ENCODE peak calls at places on chromosomes 6 and 20, in eight cellular contexts. H is left lung, C is HT1080, X is psoas muscle, S is thoracic aorta, G is NCI-H1417, W is nephron progenitor cell, V is AG09309. I is an unnamed sample.

GRCh38 chr6:7621761-7622160 is 31.8 kb downstream of the SNRNP48 start:
- DNase-seq in V (no peak), H (no peak), S (no peak), X (no peak), W (no peak), C (no peak), G (no peak), I (no peak)

GRCh38 chr20:17612287-17612974 is 42.6 kb downstream of the DSTN start:
- DNase-seq in H (no peak), V (peak; percentile 41), G (no peak), C (no peak), W (no peak), S (no peak), X (no peak), I (peak; percentile 53)

GRCh38 chr6:36839819-36840379 is 655 bp upstream of the CPNE5 start:
- DNase-seq in H (no peak), V (no peak), W (peak; percentile 72), G (peak; percentile 63), S (no peak), X (peak; percentile 56), C (no peak), I (peak; percentile 65)

GRCh38 chr6:135568366-135568765 is 70.8 kb upstream of the AHI1 start:
- DNase-seq in S (no peak), G (no peak), V (peak; percentile 79), W (no peak), X (no peak), C (peak; percentile 71), H (no peak), I (peak; percentile 67)

GRCh38 chr6:35213161-35213823 is 464 bp upstream of the SCUBE3 start:
- DNase-seq in W (peak; percentile 90), H (no peak), G (peak; percentile 55), X (no peak), V (no peak), S (no peak), C (no peak), I (no peak)

GRCh38 chr6:26020291-26020982 is 57.8 kb downstream of the TRIM38 start:
- DNase-seq in W (peak; percentile 54), V (peak; percentile 87), H (peak; percentile 85), G (peak; percentile 95), S (no peak), X (peak; percentile 74), C (peak; percentile 92), I (peak; percentile 87)

GRCh38 chr6:142518126-142518525 is 216.3 kb downstream of the ADGRG6 start:
- DNase-seq in C (no peak), W (no peak), V (no peak), G (peak; percentile 69), S (no peak), H (no peak), X (no peak), I (no peak)

GRCh38 chr6:149250982-149251381 is 66.5 kb upstream of the TAB2 start:
- DNase-seq in V (no peak), H (no peak), S (no peak), G (no peak), W (no peak), C (no peak), X (no peak), I (no peak)

GRCh38 chr20:49505518-49505917 is 23.1 kb upstream of the KCNB1 start:
- DNase-seq in C (no peak), S (no peak), G (peak; percentile 92), X (no peak), V (no peak), H (no peak), W (peak; percentile 90), I (no peak)

GRCh38 chr20:1334761-1335160 is 5.8 kb upstream of the SDCBP2 start:
- DNase-seq in C (no peak), V (no peak), X (no peak), W (no peak), S (no peak), G (no peak), H (no peak), I (no peak)

GRCh38 chr20:34980543-34981213 is 25.0 kb downstream of the MYH7B start:
- DNase-seq in G (peak; percentile 21), H (no peak), W (no peak), C (no peak), S (no peak), X (no peak), V (no peak), I (no peak)

GRCh38 chr20:19504251-19504650 is 253.8 kb upstream of the RIN2 start:
- DNase-seq in S (no peak), C (no peak), W (no peak), X (no peak), V (no peak), G (no peak), H (no peak), I (no peak)

GRCh38 chr20:5658897-5659296 is 91.3 kb upstream of the SHLD1 start:
- DNase-seq in C (peak; percentile 51), G (peak; percentile 63), X (peak; percentile 67), V (no peak), H (peak; percentile 74), S (peak; percentile 53), W (no peak), I (peak; percentile 26)

GRCh38 chr6:69279805-69280204 is 517.0 kb downstream of the LMBRD1 start:
- DNase-seq in X (no peak), V (no peak), S (no peak), H (no peak), G (no peak), W (no peak), C (no peak), I (no peak)

GRCh38 chr6:63272397-63272796 is 47.4 kb downstream of the LGSN start:
- DNase-seq in S (no peak), C (no peak), G (peak; percentile 68), W (no peak), H (no peak), V (no peak), X (no peak), I (no peak)

GRCh38 chr6:79078057-79078969 is at the start of gene PHIP:
- DNase-seq in X (peak; percentile 94), S (peak; percentile 82), W (peak; percentile 94), H (peak; percentile 94), G (peak; percentile 99), V (peak; percentile 95), C (peak; percentile 91), I (peak; percentile 94)

GRCh38 chr6:52590634-52590985 is 13.8 kb upstream of the TRAM2 start:
- DNase-seq in G (no peak), X (no peak), S (no peak), W (no peak), H (no peak), C (no peak), V (no peak), I (no peak)

GRCh38 chr6:961407-961930 is 268.5 kb upstream of the EXOC2 start:
- DNase-seq in W (no peak), S (no peak), V (no peak), G (no peak), X (no peak), H (no peak), C (no peak), I (no peak)

GRCh38 chr20:3887870-3888614 is 1.1 kb upstream of the PANK2 start:
- DNase-seq in V (no peak), S (no peak), G (peak; percentile 90), H (peak; percentile 46), X (peak; percentile 27), W (no peak), C (no peak), I (no peak)

GRCh38 chr20:219290-220115 is 7.6 kb upstream of the DEFB129 start:
- DNase-seq in C (peak; percentile 15), G (peak; percentile 63), V (no peak), H (no peak), W (peak; percentile 14), S (no peak), X (no peak), I (no peak)

GRCh38 chr6:87832025-87832825 is 130.2 kb upstream of the AKIRIN2 start:
- DNase-seq in V (no peak), G (peak; percentile 72), S (no peak), H (no peak), C (peak; percentile 38), W (no peak), X (no peak), I (no peak)

GRCh38 chr6:77910826-77911225 is 258.0 kb downstream of the MEI4 start:
- DNase-seq in H (no peak), V (no peak), C (no peak), G (no peak), X (no peak), S (no peak), W (no peak), I (no peak)

GRCh38 chr6:142819603-142820335 is 125.2 kb downstream of the HIVEP2 start:
- DNase-seq in W (no peak), V (no peak), H (no peak), X (no peak), C (peak; percentile 70), S (no peak), G (peak; percentile 71), I (peak; percentile 56)

GRCh38 chr20:63667858-63668257 is 9.7 kb downstream of the RTEL1 start:
- DNase-seq in W (no peak), H (no peak), G (no peak), C (no peak), X (no peak), V (no peak), S (no peak), I (no peak)

GRCh38 chr20:31840906-31841816 is 4.2 kb downstream of the FOXS1 start:
- DNase-seq in V (no peak), S (no peak), X (no peak), C (no peak), H (no peak), W (no peak), G (no peak), I (no peak)

GRCh38 chr6:168719901-168720300 is 278.9 kb downstream of the SMOC2 start:
- DNase-seq in S (no peak), H (peak; percentile 15), W (no peak), V (no peak), C (no peak), G (no peak), X (no peak), I (no peak)

GRCh38 chr6:20953019-20953418 is 418.8 kb downstream of the CDKAL1 start:
- DNase-seq in G (peak; percentile 96), S (no peak), V (no peak), H (no peak), X (no peak), C (no peak), W (no peak), I (no peak)

GRCh38 chr6:90204327-90204726 is 92.3 kb downstream of the BACH2 start:
- DNase-seq in X (no peak), G (no peak), V (no peak), S (no peak), H (no peak), W (no peak), C (peak; percentile 51), I (no peak)

GRCh38 chr20:10502098-10502526 is 67.0 kb downstream of the SLX4IP start:
- DNase-seq in C (no peak), H (no peak), S (no peak), V (no peak), G (no peak), W (no peak), X (no peak), I (peak; percentile 47)

GRCh38 chr20:52746768-52747167 is 225.4 kb upstream of the TSHZ2 start:
- DNase-seq in W (no peak), G (no peak), C (no peak), X (no peak), S (no peak), V (no peak), H (no peak), I (no peak)

GRCh38 chr20:3276400-3277015 is 37.5 kb upstream of the SLC4A11 start:
- DNase-seq in W (no peak), S (no peak), C (peak; percentile 49), G (peak; percentile 71), X (no peak), V (no peak), H (no peak), I (no peak)

GRCh38 chr6:103122766-103123601 is 1729.5 kb downstream of the GRIK2 start:
- DNase-seq in W (peak; percentile 82), S (no peak), H (peak; percentile 50), G (peak; percentile 74), V (no peak), C (peak; percentile 56), X (no peak), I (peak; percentile 25)

GRCh38 chr6:136647363-136647763 is 97.1 kb upstream of the MAP7 start:
- DNase-seq in V (no peak), H (no peak), X (no peak), G (no peak), S (no peak), C (peak; percentile 88), W (no peak), I (peak; percentile 60)

GRCh38 chr6:152573762-152574161 is 63.4 kb downstream of the SYNE1 start:
- DNase-seq in C (no peak), X (no peak), V (no peak), H (no peak), S (no peak), W (no peak), G (no peak), I (no peak)

I was measured in activated naive CD4-positive, alpha-beta T cell treated with anti-CD3 and anti-CD28 coated beads, Interleukin-2, amount 10 ng/mL, durations not matched to agents 7 days and 5 days.